ENCODE peak calls at places on chromosome 2, in five cellular contexts. T is smooth muscle cell of the brain vasculature, A is GM12865, I is RWPE2, K is NCI-H1417. V is an unnamed sample.

GRCh38 chr2:100630473-100630977 is 67.7 kb downstream of the PDCL3 start:
- DNase-seq in I (no peak), K (no peak), T (no peak), A (peak), V (no peak)

GRCh38 chr2:29270606-29271005 is 155.4 kb downstream of the CLIP4 start:
- DNase-seq in K (no peak), A (no peak), I (no peak), T (no peak), V (no peak)

GRCh38 chr2:158963036-158963435 is 5.4 kb upstream of the TANC1 start:
- DNase-seq in T (no peak), A (no peak), I (no peak), K (no peak), V (no peak)

GRCh38 chr2:10271946-10272345 is 30.8 kb upstream of the HPCAL1 start:
- DNase-seq in I (no peak), K (no peak), T (no peak), A (no peak), V (no peak)

GRCh38 chr2:23563673-23564617 is 179.0 kb downstream of the KLHL29 start:
- DNase-seq in A (no peak), I (no peak), T (peak), K (no peak), V (no peak)

GRCh38 chr2:38666578-38666926 is 638 bp downstream of the GALM start:
- DNase-seq in K (no peak), A (peak), I (no peak), T (no peak), V (peak)

GRCh38 chr2:185291035-185291647 is 447.5 kb upstream of the FSIP2 start:
- DNase-seq in K (peak), I (peak), T (no peak), A (peak), V (no peak)

GRCh38 chr2:160271166-160272086 is 71.4 kb upstream of the ITGB6 start:
- DNase-seq in I (no peak), A (no peak), K (peak), T (no peak), V (peak)

GRCh38 chr2:125070726-125071505 is 1045.8 kb downstream of the CNTNAP5 start:
- DNase-seq in I (no peak), T (no peak), K (no peak), A (peak), V (no peak)

GRCh38 chr2:172207916-172208315 is 105.2 kb upstream of the DLX2 start:
- DNase-seq in I (no peak), K (no peak), A (no peak), T (no peak), V (no peak)

GRCh38 chr2:62597323-62597722 is 91.3 kb upstream of the TMEM17 start:
- DNase-seq in I (no peak), K (no peak), A (no peak), T (no peak), V (peak)

GRCh38 chr2:232887171-232887850 is 17.2 kb downstream of the SNORC start:
- DNase-seq in T (no peak), I (no peak), A (no peak), K (no peak), V (no peak)

GRCh38 chr2:105554235-105554634 is 155.4 kb upstream of the FHL2 start:
- DNase-seq in T (no peak), A (no peak), K (no peak), I (no peak), V (no peak)

GRCh38 chr2:54239427-54239826 is 16.6 kb downstream of the TSPYL6 start:
- DNase-seq in A (no peak), I (no peak), K (no peak), T (peak), V (peak)

GRCh38 chr2:53286336-53286735 is 481.3 kb upstream of the CHAC2 start:
- DNase-seq in I (no peak), K (no peak), A (no peak), T (no peak), V (no peak)

GRCh38 chr2:101846973-101847372 is 144.8 kb upstream of the IL1R2 start:
- DNase-seq in I (no peak), T (no peak), K (no peak), A (no peak), V (no peak)

GRCh38 chr2:179049546-179050311 is at the start of gene CCDC141:
- DNase-seq in K (no peak), A (peak), I (no peak), T (no peak), V (no peak)

GRCh38 chr2:98771771-98772521 is 41.0 kb upstream of the MGAT4A start:
- DNase-seq in T (no peak), K (no peak), I (no peak), A (peak), V (no peak)

GRCh38 chr2:54535599-54536195 is 79.6 kb downstream of the SPTBN1 start:
- DNase-seq in A (peak), T (no peak), K (no peak), I (no peak), V (no peak)

GRCh38 chr2:30428034-30428662 is 18.9 kb upstream of the LCLAT1 start:
- DNase-seq in K (no peak), T (no peak), A (no peak), I (no peak), V (no peak)

GRCh38 chr2:49069829-49070228 is 84.5 kb downstream of the FSHR start:
- DNase-seq in A (no peak), T (no peak), I (no peak), K (no peak), V (no peak)

GRCh38 chr2:238663586-238663985 is 184.3 kb upstream of the TWIST2 start:
- DNase-seq in A (no peak), K (no peak), I (no peak), T (no peak), V (no peak)

GRCh38 chr2:10617241-10617640 is 72.5 kb downstream of the NOL10 start:
- DNase-seq in T (no peak), I (no peak), A (no peak), K (no peak), V (peak)

GRCh38 chr2:675982-676646 is 1.1 kb downstream of the TMEM18 start:
- DNase-seq in I (no peak), K (peak), A (peak), T (no peak), V (peak)

GRCh38 chr2:37683926-37684780 is 12.7 kb upstream of the CDC42EP3 start:
- DNase-seq in I (no peak), T (no peak), A (no peak), K (no peak), V (no peak)

GRCh38 chr2:9247177-9247576 is 40.6 kb downstream of the ASAP2 start:
- DNase-seq in T (no peak), A (no peak), I (no peak), K (no peak), V (no peak)

GRCh38 chr2:100856732-100857131 is 36.8 kb downstream of the NPAS2 start:
- DNase-seq in K (no peak), A (no peak), I (no peak), T (no peak), V (no peak)

GRCh38 chr2:12262681-12263436 is 453.9 kb upstream of the TRIB2 start:
- DNase-seq in T (no peak), A (peak), I (no peak), K (peak), V (no peak)

GRCh38 chr2:80303825-80304521 is 579 bp downstream of the LRRTM1 start:
- DNase-seq in T (no peak), I (no peak), A (no peak), K (no peak), V (no peak)

GRCh38 chr2:152766908-152767307 is 48.5 kb downstream of the ARL6IP6 start:
- DNase-seq in T (no peak), A (no peak), K (no peak), I (no peak), V (no peak)